ENCODE peak calls at places on chromosomes 2 and 18, in four cellular contexts. I is trophoblast cell, B is H9, Q is H1. O is an unnamed sample.

GRCh38 chr2:45980161-45980852 is 316.9 kb upstream of the EPAS1 start:
- DNase-seq in I (no peak), B (no peak), Q (peak), O (no peak)

GRCh38 chr2:67717692-67718091 is 320.6 kb downstream of the ETAA1 start:
- DNase-seq in I (no peak), Q (no peak), B (no peak), O (no peak)

GRCh38 chr18:34648269-34648668 is 61.8 kb upstream of the DTNA start:
- DNase-seq in B (no peak), Q (no peak), I (no peak), O (no peak)

GRCh38 chr2:642431-642815 is 34.8 kb downstream of the TMEM18 start:
- DNase-seq in I (no peak), Q (no peak), B (peak), O (no peak)

GRCh38 chr2:113361051-113361450 is 76.4 kb upstream of the ZNG1B start:
- DNase-seq in B (no peak), I (no peak), Q (no peak), O (no peak)

GRCh38 chr18:71221405-71221804 is 932.6 kb downstream of the SOCS6 start:
- DNase-seq in B (no peak), Q (no peak), I (no peak), O (no peak)

GRCh38 chr2:72146357-72147302 is 1.0 kb downstream of the CYP26B1 start:
- DNase-seq in Q (peak), I (peak), B (peak), O (no peak)

GRCh38 chr18:8661754-8662573 is 43.4 kb upstream of the MTCL1 start:
- DNase-seq in Q (peak), B (peak), I (no peak), O (peak)

GRCh38 chr2:27236626-27237025 is 19.5 kb downstream of the CAD start:
- DNase-seq in Q (no peak), I (no peak), B (no peak), O (no peak)

GRCh38 chr2:208407667-208408066 is 1.1 kb downstream of the PTH2R start:
- DNase-seq in B (no peak), I (peak), Q (no peak), O (no peak)

GRCh38 chr2:182545420-182546167 is 118.8 kb upstream of the PDE1A start:
- DNase-seq in I (no peak), B (no peak), Q (no peak), O (no peak)

GRCh38 chr2:227052879-227053278 is 111.1 kb downstream of the COL4A4 start:
- DNase-seq in I (no peak), B (no peak), Q (no peak), O (no peak)

GRCh38 chr18:22428672-22429071 is 11.0 kb upstream of the CTAGE1 start:
- DNase-seq in B (no peak), I (no peak), Q (no peak), O (peak)

GRCh38 chr18:37309059-37309458 is 256.5 kb downstream of the CELF4 start:
- DNase-seq in I (no peak), Q (no peak), B (no peak), O (no peak)

GRCh38 chr2:63494968-63495367 is 93.3 kb downstream of the WDPCP start:
- DNase-seq in I (peak), Q (no peak), B (no peak), O (no peak)

GRCh38 chr2:206736935-206737334 is 18.7 kb upstream of the DYTN start:
- DNase-seq in B (no peak), I (no peak), Q (no peak), O (no peak)

GRCh38 chr2:43018179-43019024 is 208.0 kb downstream of the ZFP36L2 start:
- DNase-seq in Q (no peak), B (no peak), I (peak), O (peak)

GRCh38 chr2:2810504-2810903 is 479.4 kb upstream of the MYT1L start:
- DNase-seq in B (peak), I (no peak), Q (peak), O (no peak)

GRCh38 chr18:6601241-6601640 is 128.3 kb upstream of the ARHGAP28 start:
- DNase-seq in I (no peak), Q (no peak), B (no peak), O (no peak)

GRCh38 chr2:205865794-205866490 is 183.6 kb downstream of the NRP2 start:
- DNase-seq in I (no peak), Q (no peak), B (no peak), O (no peak)

GRCh38 chr2:216930716-216931115 is 70.9 kb upstream of the TNP1 start:
- DNase-seq in Q (no peak), I (no peak), B (no peak), O (no peak)

GRCh38 chr2:151760139-151760650 is 25.9 kb upstream of the NEB start:
- DNase-seq in Q (no peak), I (peak), B (no peak), O (no peak)

GRCh38 chr18:35581555-35582309 is at the start of gene GALNT1:
- DNase-seq in Q (peak), I (peak), B (no peak), O (peak)

GRCh38 chr2:85741811-85742507 is 11.8 kb upstream of the ATOH8 start:
- DNase-seq in B (no peak), I (no peak), Q (no peak), O (peak)

GRCh38 chr2:7692657-7693161 is 775.5 kb downstream of the RNF144A start:
- DNase-seq in Q (no peak), B (no peak), I (peak), O (peak)

GRCh38 chr2:74008761-74009395 is 24.2 kb downstream of the TET3 start:
- DNase-seq in Q (no peak), B (no peak), I (peak), O (no peak)

GRCh38 chr2:203808041-203808750 is 59.4 kb upstream of the CTLA4 start:
- DNase-seq in Q (no peak), I (peak), B (no peak), O (peak)

GRCh38 chr2:105330681-105331375 is 1.3 kb upstream of the TGFBRAP1 start:
- DNase-seq in Q (no peak), B (no peak), I (peak), O (no peak)

GRCh38 chr2:160303076-160303475 is 103.0 kb upstream of the ITGB6 start:
- DNase-seq in Q (no peak), I (no peak), B (no peak), O (no peak)

GRCh38 chr2:73494031-73494430 is 108.4 kb downstream of the ALMS1 start:
- DNase-seq in I (peak), B (no peak), Q (no peak), O (peak)

GRCh38 chr18:21703241-21703820 is 1.2 kb downstream of the ABHD3 start:
- DNase-seq in Q (no peak), I (peak), B (peak), O (peak)

GRCh38 chr18:58189008-58189407 is 145.0 kb downstream of the NEDD4L start:
- DNase-seq in I (no peak), Q (peak), B (no peak), O (no peak)

GRCh38 chr2:224883700-224884099 is 158.6 kb downstream of the DOCK10 start:
- DNase-seq in I (no peak), Q (no peak), B (no peak), O (no peak)

GRCh38 chr2:224881846-224882245 is 160.4 kb downstream of the DOCK10 start:
- DNase-seq in I (no peak), B (no peak), Q (no peak), O (no peak)

GRCh38 chr2:224882291-224883171 is 159.7 kb downstream of the DOCK10 start:
- DNase-seq in I (peak), Q (no peak), B (no peak), O (peak)

GRCh38 chr2:224884188-224884587 is 158.1 kb downstream of the DOCK10 start:
- DNase-seq in Q (no peak), I (peak), B (no peak), O (peak)

DNA sequence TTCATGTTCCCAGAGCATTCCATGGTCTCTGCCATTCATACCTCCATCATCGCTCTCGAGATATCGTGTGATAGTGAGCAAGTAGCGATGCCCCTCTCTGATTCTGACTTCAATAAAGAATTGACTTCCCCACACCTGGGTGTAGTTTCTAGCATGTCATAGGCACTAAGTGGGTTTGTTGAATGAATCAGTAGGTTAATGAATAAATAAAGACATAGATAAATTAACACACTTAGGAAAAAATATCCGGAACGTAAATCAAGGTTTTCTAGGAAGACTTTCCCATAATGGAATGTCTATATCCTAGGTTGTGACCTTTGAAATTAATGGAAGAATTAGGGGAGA is 159.1 kb downstream of the DOCK10 start:
- DNase-seq in B (no peak), Q (no peak), I (no peak), O (no peak)
- H2BK5ac ChIP-seq in B (no peak), Q (no peak), I (no peak), O (no peak)

GRCh38 chr18:657311-657997 is at the start of gene TYMS:
- DNase-seq in B (peak), I (peak), Q (peak), O (peak)

GRCh38 chr18:658947-659533 is 1.6 kb downstream of the TYMS start:
- DNase-seq in I (no peak), Q (no peak), B (no peak), O (no peak)

GRCh38 chr18:659597-659996 is 2.1 kb downstream of the TYMS start:
- DNase-seq in B (no peak), I (no peak), Q (no peak), O (no peak)

GRCh38 chr18:655445-655844 is 2.0 kb upstream of the TYMS start:
- DNase-seq in I (no peak), Q (no peak), B (no peak), O (no peak)

DNA sequence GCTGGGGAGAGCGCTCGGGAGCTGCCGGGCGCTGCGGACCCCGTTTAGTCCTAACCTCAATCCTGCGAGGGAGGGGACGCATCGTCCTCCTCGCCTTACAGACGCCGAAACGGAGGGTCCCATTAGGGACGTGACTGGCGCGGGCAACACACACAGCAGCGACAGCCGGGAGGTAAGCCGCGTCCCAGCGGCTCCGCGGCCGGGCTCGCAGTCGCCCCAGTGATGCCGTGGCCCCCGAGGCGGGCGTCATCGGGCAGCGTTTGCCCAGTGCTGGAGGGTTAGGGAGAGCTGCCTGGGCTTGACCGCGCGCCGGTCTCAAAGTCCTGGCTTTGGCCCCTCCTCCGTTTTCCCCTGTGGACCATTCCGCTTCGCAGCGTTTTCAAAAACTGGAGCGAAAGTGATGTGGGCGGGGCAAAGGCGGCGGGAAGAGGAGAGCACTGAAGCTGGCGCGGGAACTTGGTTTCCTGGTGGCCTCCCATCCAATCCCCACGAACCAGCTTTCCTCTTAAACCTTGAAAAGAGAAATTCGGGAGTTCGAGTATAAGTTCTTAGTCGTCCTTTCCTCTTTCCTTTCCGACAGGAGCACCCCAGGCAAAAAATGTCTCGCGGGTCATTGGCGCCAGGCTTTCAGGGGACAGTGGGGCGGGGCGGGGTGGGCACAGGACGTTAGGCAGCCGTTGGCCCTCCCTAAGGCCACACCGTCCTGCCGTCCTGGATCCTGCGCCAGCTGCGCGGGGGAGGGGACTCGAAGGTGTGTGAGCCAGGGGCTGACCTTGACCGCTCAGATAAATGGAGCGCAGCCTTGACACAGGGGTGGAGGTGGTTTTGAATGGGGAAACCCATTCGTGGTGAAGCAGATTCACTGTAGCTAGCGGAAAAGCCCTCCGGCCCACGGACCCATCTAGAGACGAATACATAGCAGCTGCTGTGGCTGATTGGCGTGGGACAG is 819 bp downstream of the TYMS start:
- DNase-seq in B (peak), Q (peak), I (peak), O (peak)
- H2BK12ac ChIP-seq in B (no peak), Q (peak), I (peak), O (no peak)

DNA sequence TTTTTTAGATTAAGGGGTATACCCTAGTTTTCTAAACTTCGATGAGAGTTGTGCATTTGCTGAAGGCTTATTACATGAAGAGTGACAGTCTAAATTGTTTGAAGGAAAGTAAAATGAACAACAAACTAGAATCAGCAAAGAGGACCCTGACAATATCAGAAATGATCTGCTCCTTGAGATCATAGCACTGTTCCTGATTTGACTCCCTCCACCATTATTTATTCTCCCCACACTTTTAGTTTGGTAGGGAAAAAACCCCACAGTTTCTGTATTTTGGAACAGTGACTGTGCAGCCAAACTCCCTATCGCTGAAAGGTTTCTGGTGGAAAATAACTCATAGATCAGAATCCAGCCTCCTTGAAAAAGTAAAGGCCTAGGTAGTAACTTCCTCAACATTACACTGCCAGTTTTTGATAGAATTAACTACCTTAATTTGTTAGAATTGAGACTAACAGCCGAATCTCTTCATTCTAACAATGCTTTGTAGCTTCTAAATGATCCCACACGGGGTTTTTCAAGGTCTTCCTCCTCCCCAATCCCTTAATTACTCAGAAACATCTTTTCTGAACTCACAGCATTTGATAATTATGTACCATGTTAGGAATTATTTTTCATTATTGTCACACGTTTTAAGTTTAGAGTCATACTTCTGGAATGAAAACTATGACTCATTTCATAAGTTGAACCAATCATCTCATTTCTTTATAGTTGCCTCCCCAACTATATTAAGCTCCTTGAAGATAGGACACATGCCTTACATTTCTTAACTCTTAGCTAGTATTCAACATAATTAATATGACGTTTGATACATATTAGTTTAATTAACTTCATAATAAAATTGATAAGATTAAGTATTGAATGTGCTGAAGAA is 2.9 kb downstream of the MYL12A start:
- DNase-seq in I (peak), B (no peak), Q (no peak), O (peak)
- H3K14ac ChIP-seq in I (no peak), B (no peak), Q (no peak), O (no peak)

GRCh38 chr18:2572144-2572682 is 856 bp downstream of the NDC80 start:
- DNase-seq in B (no peak), I (no peak), Q (no peak), O (peak)

GRCh38 chr18:2571200-2572143 is at the start of the genes METTL4 and NDC80:
- DNase-seq in I (peak), Q (peak), B (peak), O (peak)

GRCh38 chr18:2569338-2570207 is 1.7 kb downstream of the METTL4 start:
- DNase-seq in Q (no peak), B (no peak), I (no peak), O (no peak)

GRCh38 chr18:2572892-2573291 is 1.5 kb downstream of the NDC80 start:
- DNase-seq in Q (no peak), B (no peak), I (no peak), O (peak)

DNA sequence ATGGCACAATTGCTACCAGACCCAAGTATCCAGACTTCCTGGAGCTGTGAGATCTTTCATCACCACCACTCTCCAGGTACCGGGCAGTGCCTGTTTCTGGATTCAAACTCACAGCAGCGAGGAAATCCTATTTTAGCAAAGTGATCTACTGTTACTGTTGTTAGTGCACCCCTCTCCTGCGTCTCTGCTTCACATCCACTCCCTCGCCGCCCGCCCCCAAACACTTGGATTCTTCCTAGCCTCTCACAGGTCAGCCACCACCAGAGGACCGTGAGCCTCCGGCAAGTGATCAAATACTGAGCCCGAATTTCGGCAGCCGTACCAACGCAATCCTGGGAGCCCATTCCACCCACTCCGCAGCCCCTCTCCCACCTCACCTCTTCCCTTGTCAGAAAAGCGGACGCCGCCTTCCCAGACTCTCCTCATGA is 519 bp downstream of the METTL4 start:
- DNase-seq in Q (peak), B (peak), I (peak), O (peak)
- H2BK5ac ChIP-seq in Q (peak), B (peak), I (peak), O (peak)

GRCh38 chr2:164090533-164090932 is 354.7 kb upstream of the FIGN start:
- DNase-seq in Q (no peak), B (no peak), I (no peak), O (no peak)
- H2BK12ac ChIP-seq in Q (no peak), B (no peak), I (no peak), O (no peak)

O was measured in mesenchymal stem cell.